ENCODE peak calls at places on chromosomes 12 and 14, in nine cellular contexts. L is esophagus squamous epithelium; P is CD4-positive, alpha-beta T cell; Q is mucosa of descending colon; K is CD8-positive, alpha-beta memory T cell; E is tibial nerve; J is T-helper 17 cell; T is Panc1; I is stomach. W is an unnamed sample. For H3K9me3, the result is how much of the 10 kb centered on the place peaks cover.

GRCh38 chr14:64541261-64541970 is 875 bp downstream of the HSPA2 start:
- DNase-seq in L (no peak), P (peak), Q (peak), K (no peak), E (no peak), J (no peak), T (no peak), I (no peak), W (no peak)

GRCh38 chr12:45973526-45973925 is 16.8 kb downstream of the SCAF11 start:
- DNase-seq in L (no peak), P (no peak), Q (no peak), K (no peak), E (no peak), J (no peak), T (no peak), I (no peak), W (no peak)

GRCh38 chr12:108240928-108241327 is 98.2 kb downstream of the CMKLR1 start:
- DNase-seq in L (no peak), P (no peak), Q (no peak), K (no peak), E (no peak), J (no peak), T (no peak), I (no peak), W (no peak)

GRCh38 chr12:26369588-26369987 is 174.2 kb downstream of the SSPN start:
- DNase-seq in L (no peak), P (no peak), Q (no peak), K (no peak), E (peak), J (no peak), T (no peak), I (no peak), W (no peak)

GRCh38 chr12:52090291-52090690 is 10.8 kb downstream of the SMIM41 start:
- DNase-seq in L (no peak), P (no peak), Q (no peak), K (no peak), E (no peak), J (no peak), T (no peak), I (no peak), W (no peak)

GRCh38 chr12:115337693-115338543 is 653.9 kb upstream of the TBX3 start:
- DNase-seq in L (no peak), P (no peak), Q (no peak), K (no peak), E (peak), J (no peak), T (no peak), I (no peak), W (no peak)

GRCh38 chr12:685388-685787 is 22.1 kb upstream of the NINJ2 start:
- DNase-seq in L (no peak), P (peak), Q (no peak), K (peak), E (no peak), J (peak), T (no peak), I (no peak), W (no peak)

GRCh38 chr12:28709996-28710685 is 438.9 kb upstream of the FAR2 start:
- DNase-seq in L (no peak), P (no peak), Q (no peak), K (no peak), E (no peak), J (no peak), T (no peak), I (no peak), W (no peak)

GRCh38 chr12:46825526-46826414 is at the start of gene SLC38A4:
- DNase-seq in L (no peak), P (no peak), Q (peak), K (no peak), E (no peak), J (no peak), T (no peak), I (no peak), W (no peak)

GRCh38 chr12:96425321-96425720 is 25.1 kb upstream of the CDK17 start:
- DNase-seq in L (no peak), P (no peak), Q (no peak), K (no peak), E (no peak), J (no peak), T (no peak), I (no peak), W (no peak)

GRCh38 chr12:43912851-43913250 is 77.0 kb downstream of the TMEM117 start:
- DNase-seq in L (no peak), P (no peak), Q (no peak), K (no peak), E (no peak), J (no peak), T (no peak), I (no peak), W (no peak)

DNA sequence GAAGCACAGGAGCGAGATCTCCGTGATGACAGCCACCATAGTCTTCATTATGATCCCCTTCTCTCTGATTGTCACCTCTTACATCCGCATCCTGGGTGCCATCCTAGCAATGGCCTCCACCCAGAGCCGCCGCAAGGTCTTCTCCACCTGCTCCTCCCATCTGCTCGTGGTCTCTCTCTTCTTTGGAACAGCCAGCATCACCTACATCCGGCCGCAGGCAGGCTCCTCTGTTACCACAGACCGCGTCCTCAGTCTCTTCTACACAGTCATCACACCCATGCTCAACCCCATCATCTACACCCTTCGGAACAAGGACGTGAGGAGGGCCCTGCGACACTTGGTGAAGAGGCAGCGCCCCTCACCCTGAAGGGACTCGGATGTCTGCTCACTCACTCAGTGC is 775 bp downstream of the OR10P1 start:
- DNase-seq in L (no peak), P (peak), Q (no peak), K (no peak), E (no peak), J (no peak), T (no peak), I (no peak), W (no peak)
- H3K9me3 ChIP-seq in L (under half), P (under half), Q (under half), K (under half), E (under half), J (under half), T (under half), I (under half), W (under half)

DNA sequence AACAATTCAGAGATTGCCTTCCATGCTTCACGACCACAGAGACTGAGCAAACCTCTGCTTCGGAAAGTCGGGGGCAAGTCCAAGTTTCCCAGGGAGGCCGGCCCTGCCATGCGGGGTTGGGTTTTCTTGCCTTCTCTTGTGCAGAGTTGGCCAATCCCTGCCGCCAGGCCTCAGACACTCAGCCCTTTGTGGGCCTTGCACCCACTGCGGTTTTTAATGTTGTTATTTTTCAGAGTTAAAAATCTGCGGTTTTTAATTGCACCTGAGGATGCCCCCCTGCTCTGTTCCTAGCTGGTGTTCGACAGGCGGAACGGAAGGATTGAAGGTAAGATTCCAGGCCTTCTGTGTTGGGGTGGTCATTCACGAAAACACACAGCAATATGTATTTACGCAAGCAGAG is 108.7 kb downstream of the CALM1 start:
- DNase-seq in L (no peak), P (no peak), Q (no peak), K (no peak), E (no peak), J (no peak), T (no peak), I (no peak), W (no peak)
- H3K9me3 ChIP-seq in L (under half), P (under half), Q (under half), K (under half), E (under half), J (under half), T (under half), I (under half), W (under half)

DNA sequence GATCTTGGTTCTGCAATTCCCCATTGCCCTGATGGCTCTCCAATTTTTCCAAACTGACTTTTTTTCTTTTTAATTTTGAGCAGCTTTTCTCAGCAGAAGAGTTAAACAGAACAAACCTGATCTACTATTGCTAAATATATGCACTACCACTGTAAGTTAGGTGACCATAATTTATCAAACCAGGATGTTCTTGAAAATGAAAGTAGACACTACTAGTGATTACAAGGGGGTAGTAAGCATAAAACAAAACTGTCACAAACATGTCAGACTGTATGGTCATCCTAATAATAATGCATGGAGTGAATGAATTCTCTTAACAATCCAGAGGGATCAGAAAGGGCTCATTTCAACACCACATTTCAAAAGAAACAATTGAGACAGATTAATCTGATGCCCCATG is 183.0 kb upstream of the FOXN3 start:
- DNase-seq in L (no peak), P (no peak), Q (no peak), K (no peak), E (no peak), J (no peak), T (no peak), I (no peak), W (no peak)
- H3K9me3 ChIP-seq in L (under half), P (under half), Q (under half), K (under half), E (under half), J (under half), T (under half), I (under half), W (under half)

GRCh38 chr14:77921820-77922219 is 121.9 kb downstream of the ADCK1 start:
- DNase-seq in L (no peak), P (no peak), Q (no peak), K (no peak), E (no peak), J (no peak), T (no peak), I (no peak), W (no peak)

GRCh38 chr14:77924392-77924948 is 124.6 kb downstream of the ADCK1 start:
- DNase-seq in L (no peak), P (no peak), Q (no peak), K (no peak), E (no peak), J (no peak), T (no peak), I (no peak), W (no peak)

GRCh38 chr14:77931441-77931840 is 131.5 kb downstream of the ADCK1 start:
- DNase-seq in L (no peak), P (no peak), Q (no peak), K (no peak), E (no peak), J (no peak), T (no peak), I (no peak), W (no peak)

GRCh38 chr14:77923131-77923933 is 123.4 kb downstream of the ADCK1 start:
- DNase-seq in L (no peak), P (no peak), Q (no peak), K (no peak), E (no peak), J (no peak), T (no peak), I (no peak), W (no peak)

DNA sequence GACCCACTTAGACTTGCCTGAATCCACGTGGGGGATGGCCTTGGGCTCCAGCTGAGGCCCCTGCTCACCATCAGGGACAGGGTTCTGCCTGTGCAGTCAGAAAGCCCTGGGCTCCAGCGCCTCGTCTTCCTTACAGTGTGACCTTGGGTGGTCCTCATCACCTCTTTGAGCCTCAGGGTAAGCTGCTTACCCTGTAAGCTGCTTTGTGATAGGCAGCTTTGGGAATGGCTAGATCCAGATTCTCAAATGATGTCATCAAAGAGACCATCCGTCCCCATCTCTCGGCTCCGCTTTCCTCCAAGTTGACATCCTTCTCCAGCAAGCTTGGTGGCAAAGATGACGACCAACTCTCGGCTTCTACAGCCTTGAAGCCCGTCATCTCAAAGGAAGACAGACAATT is 127.0 kb downstream of the ADCK1 start:
- DNase-seq in L (no peak), P (no peak), Q (no peak), K (no peak), E (no peak), J (no peak), T (no peak), I (no peak), W (no peak)
- H3K9me3 ChIP-seq in L (under half), P (under half), Q (under half), K (under half), E (under half), J (under half), T (under half), I (under half), W (under half)

DNA sequence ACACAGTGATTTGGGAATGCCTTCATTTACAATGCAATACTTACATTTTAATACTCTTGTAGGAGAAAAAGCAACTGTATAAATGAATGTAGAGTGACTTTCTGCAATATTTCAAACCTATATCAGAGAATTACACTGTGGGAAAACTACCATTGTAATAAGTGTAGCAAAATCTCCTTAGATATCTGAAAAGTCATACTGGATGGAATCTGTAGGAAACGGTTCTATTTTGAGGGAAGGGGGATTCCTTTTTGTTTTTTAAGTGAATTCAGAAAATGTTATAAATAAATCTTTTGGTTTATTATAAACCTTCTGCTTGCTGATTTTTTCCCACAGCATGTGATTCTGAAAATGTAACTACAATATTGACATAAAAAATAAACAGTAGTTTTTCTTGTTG is 23.0 kb downstream of the ZNF891 start:
- DNase-seq in L (no peak), P (no peak), Q (no peak), K (no peak), E (no peak), J (no peak), T (no peak), I (no peak), W (no peak)
- H3K9me3 ChIP-seq in L (half or more), P (half or more), Q (half or more), K (half or more), E (half or more), J (half or more), T (half or more), I (half or more), W (half or more)

W was measured in NT2/D1.